ENCODE peak calls at places on chromosome 1, in six cellular contexts. T is HL-60, R is sigmoid colon, P is breast epithelium, N is transverse colon, Y is endothelial cell of umbilical vein. B is an unnamed sample.

GRCh38 chr1:221765527-221765926 is 23.6 kb upstream of the DUSP10 start:
- DNase-seq in N (no peak), R (no peak), T (no peak), Y (no peak), P (no peak), B (no peak)

GRCh38 chr1:156870734-156871133 is 10.1 kb downstream of the NTRK1 start:
- DNase-seq in N (no peak), R (no peak), P (no peak), T (no peak), Y (no peak), B (no peak)

GRCh38 chr1:2360588-2361364 is 30.6 kb downstream of the MORN1 start:
- DNase-seq in T (no peak), R (peak; percentile 45), P (no peak), Y (peak; percentile 62), N (no peak), B (peak; percentile 56)

GRCh38 chr1:244022301-244022700 is 28.8 kb upstream of the ZBTB18 start:
- DNase-seq in T (no peak), Y (no peak), R (no peak), N (no peak), P (peak; percentile 21), B (no peak)

GRCh38 chr1:151370211-151370911 is 2.1 kb downstream of the SELENBP1 start:
- DNase-seq in T (peak; percentile 59), N (peak; percentile 34), Y (no peak), P (no peak), R (peak; percentile 66), B (no peak)

GRCh38 chr1:54464477-54465146 is 58.4 kb upstream of the SSBP3 start:
- DNase-seq in T (peak; percentile 68), Y (peak; percentile 66), N (no peak), P (no peak), R (peak; percentile 53), B (no peak)

GRCh38 chr1:54415533-54415932 is 9.3 kb upstream of the SSBP3 start:
- DNase-seq in N (no peak), T (no peak), P (no peak), R (no peak), Y (no peak), B (no peak)

GRCh38 chr1:79044974-79045650 is 38.6 kb upstream of the ADGRL4 start:
- DNase-seq in T (no peak), Y (no peak), N (no peak), R (no peak), P (no peak), B (no peak)

GRCh38 chr1:164565356-164565755 is 6.4 kb downstream of the PBX1 start:
- DNase-seq in Y (no peak), N (no peak), P (no peak), T (no peak), R (no peak), B (no peak)

GRCh38 chr1:164561007-164561406 is 2.0 kb downstream of the PBX1 start:
- DNase-seq in N (no peak), R (no peak), Y (peak; percentile 54), P (no peak), T (no peak), B (no peak)

GRCh38 chr1:164561461-164561860 is 2.5 kb downstream of the PBX1 start:
- DNase-seq in R (no peak), T (no peak), N (no peak), Y (peak; percentile 28), P (no peak), B (no peak)

GRCh38 chr1:164562947-164563346 is 4.0 kb downstream of the PBX1 start:
- DNase-seq in T (no peak), P (no peak), Y (peak; percentile 48), N (no peak), R (no peak), B (no peak)

DNA sequence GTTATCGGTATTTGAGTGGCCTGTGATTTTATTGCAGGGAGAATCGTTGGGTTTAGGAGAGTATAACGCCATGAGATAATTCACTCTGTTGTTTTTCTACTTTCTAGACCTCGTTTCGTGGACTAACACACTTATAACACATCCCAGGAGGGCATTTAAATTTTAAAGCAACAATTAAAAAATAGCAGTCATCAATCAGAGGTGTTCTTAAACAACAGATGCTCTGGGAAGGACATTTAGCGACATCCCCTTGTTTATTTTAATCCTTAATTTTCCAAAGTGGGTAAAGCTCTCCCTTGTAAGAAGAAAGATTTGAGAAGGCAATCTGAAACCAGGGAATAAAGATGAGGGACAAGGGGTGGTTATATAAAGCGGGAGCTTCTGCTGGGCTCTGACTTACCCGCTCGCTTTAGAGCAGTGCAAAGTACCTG is 4.9 kb downstream of the PBX1 start:
- DNase-seq in T (no peak), P (no peak), R (no peak), Y (peak; percentile 23), N (no peak), B (no peak)
- H3K4me3 ChIP-seq in T (no peak overlapping the region), P (peak overlapping the region; percentile 79), R (peak overlapping the region; percentile 90), Y (peak overlapping the region; percentile 99), N (peak overlapping the region; percentile 22), B (peak overlapping the region; percentile 70)

GRCh38 chr1:30730351-30731108 is 7.1 kb upstream of the MATN1 start:
- DNase-seq in R (no peak), Y (no peak), T (no peak), P (no peak), N (no peak), B (no peak)

GRCh38 chr1:30732277-30732996 is 9.1 kb upstream of the MATN1 start:
- DNase-seq in T (no peak), Y (no peak), N (no peak), P (peak; percentile 51), R (no peak), B (no peak)

GRCh38 chr1:30731806-30732276 is 8.5 kb upstream of the MATN1 start:
- DNase-seq in Y (no peak), T (no peak), P (no peak), R (no peak), N (no peak), B (no peak)

GRCh38 chr1:30729906-30730305 is 6.5 kb upstream of the MATN1 start:
- DNase-seq in T (no peak), N (no peak), R (no peak), Y (no peak), P (no peak), B (no peak)

DNA sequence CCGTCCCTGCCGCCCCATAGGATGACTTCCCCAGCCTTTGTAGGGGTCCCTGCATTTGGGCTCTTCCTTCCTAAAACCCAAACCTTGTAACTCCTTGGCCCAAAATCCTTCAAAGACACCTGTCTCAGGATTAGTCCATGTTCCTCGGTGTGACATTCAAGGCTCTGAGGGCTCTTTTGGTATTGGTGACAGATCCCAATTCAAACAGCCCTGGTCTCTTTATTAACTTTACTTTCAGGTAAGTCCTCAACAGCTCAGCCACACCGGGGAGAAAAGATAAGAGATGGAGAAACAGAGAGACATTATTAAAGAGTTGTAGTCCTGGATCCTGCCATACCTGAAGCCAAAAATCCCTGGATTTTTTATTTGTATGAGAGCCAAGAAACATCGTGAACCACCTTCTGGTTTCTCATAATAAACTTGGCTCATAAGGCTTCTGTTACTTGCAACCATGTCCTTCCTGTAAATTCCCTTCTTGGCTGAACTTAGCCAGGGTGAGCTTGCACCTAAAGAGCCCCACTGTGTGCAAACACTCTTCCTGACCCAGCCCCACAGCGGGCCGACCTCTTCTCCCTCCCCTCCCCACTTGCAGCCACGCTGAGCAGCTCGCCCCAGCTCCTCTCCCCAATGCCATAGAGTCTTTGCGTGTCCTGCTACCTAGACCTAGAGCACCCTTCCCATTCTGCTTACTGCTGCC is 7.9 kb upstream of the MATN1 start:
- DNase-seq in R (no peak), N (no peak), T (no peak), Y (no peak), P (no peak), B (no peak)
- TF ChIP-seq POLR2AphosphoS5 in R (no peak), N (no peak), T (no peak), Y (no peak), P (no peak), B (no peak)

DNA sequence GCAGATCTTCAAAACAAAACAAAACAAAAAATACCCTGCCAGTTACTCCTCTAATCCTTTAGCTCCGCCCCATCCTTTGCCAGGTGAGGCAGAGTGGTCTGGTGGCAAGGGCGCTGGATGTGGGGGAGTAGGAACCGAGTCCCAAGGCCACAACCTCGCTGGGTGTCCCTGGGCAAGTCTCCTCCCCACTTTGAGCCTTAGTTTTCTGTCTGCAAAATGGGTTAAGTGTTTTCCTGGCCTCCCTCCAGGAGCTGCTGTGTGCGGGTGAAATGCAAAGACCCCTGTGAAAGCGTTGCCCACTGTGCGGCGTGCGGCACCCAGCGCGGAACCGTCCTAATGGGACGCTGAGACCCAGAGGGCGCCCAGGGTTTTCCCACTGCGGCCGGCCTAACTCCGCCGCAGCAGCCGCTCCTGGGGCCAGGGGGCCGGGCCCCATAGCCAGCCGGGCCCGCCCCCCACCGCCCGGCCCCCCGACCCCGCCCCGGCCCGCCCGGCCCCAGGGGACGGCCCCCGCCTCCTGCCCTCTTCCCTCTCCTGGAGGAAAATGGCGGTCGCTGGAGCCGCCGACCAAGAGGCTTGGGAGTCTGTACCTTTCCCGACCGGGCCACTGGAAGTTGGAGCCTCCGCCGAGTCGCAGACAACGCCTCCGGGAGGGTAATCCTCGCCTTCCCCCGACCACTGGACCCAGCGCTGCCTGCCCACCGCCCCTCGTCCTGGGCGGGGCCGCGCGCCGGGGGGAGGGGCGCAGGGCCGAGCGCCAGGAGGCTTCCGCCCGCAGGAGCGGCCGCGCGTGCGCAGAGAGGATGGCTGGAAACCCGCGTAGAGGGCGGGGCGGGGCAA is at the start of the genes ERMAP and SVBP:
- DNase-seq in Y (peak; percentile 89), T (peak; percentile 69), N (peak; percentile 96), R (peak; percentile 95), P (peak; percentile 81), B (peak; percentile 89)
- TF ChIP-seq CTCF in Y (no peak), T (no peak), N (no peak), R (no peak), P (no peak), B (no peak)

GRCh38 chr1:16151985-16152384 is 3.9 kb downstream of the EPHA2 start:
- DNase-seq in R (no peak), P (no peak), N (no peak), Y (peak; percentile 50), T (no peak), B (no peak)
- H3K4me3 ChIP-seq in R (no peak overlapping the region), P (no peak overlapping the region), N (no peak overlapping the region), Y (peak overlapping the region; percentile 7), T (no peak overlapping the region), B (no peak overlapping the region)

GRCh38 chr1:226993676-226994356 is 53.7 kb downstream of the COQ8A start:
- DNase-seq in N (no peak), P (no peak), Y (no peak), R (peak; percentile 63), T (no peak), B (no peak)
- TF ChIP-seq POLR2AphosphoS5 in N (no peak), P (no peak), Y (no peak), R (no peak), T (no peak), B (no peak)

DNA sequence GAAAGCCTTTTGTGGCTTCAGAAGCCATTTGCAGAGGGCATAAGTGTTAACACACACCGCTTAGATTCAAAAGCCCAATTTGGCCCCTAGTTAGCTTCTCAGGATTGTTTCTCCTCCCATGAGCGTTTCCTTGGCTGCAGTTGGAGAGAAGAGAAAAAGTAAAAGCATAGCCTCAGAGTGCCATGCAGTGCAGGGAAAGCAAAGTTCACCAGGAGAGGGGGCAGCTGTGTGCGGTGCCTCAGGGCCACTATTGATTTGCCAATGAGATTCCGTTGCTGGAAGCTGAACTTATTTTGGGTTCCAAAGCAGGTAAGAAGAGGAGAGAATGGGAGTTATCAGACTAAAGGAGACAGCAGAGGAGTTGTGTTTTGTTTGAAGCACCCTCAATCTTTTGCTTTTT is 102.4 kb downstream of the SELENOF start:
- DNase-seq in Y (no peak), P (no peak), R (no peak), N (no peak), T (no peak), B (no peak)
- TF ChIP-seq CTCF in Y (no peak), P (no peak), R (no peak), N (no peak), T (no peak), B (no peak)

B was measured in prostate gland.